ENCODE peak calls at places on chromosomes 16 and 17, in seven cellular contexts. F is T-cell, A is amygdala, G is neuronal stem cell, J is GOT3, D is MM.1S, Z is EL. O is an unnamed sample.

GRCh38 chr16:67104061-67104460 is 5.7 kb upstream of the PHAF1 start:
- DNase-seq in A (no peak), D (no peak), G (no peak), J (no peak), F (no peak), Z (peak; percentile 50), O (no peak)

GRCh38 chr16:68366062-68366461 is 55.2 kb downstream of the PRMT7 start:
- DNase-seq in F (no peak), A (no peak), D (no peak), G (no peak), J (no peak), Z (no peak), O (no peak)

GRCh38 chr16:80759419-80760162 is 44.8 kb downstream of the CDYL2 start:
- DNase-seq in D (no peak), Z (no peak), J (no peak), G (no peak), A (no peak), F (no peak), O (no peak)

GRCh38 chr16:30766206-30766921 is 4.2 kb downstream of the RNF40 start:
- DNase-seq in G (no peak), D (no peak), J (no peak), A (no peak), F (no peak), Z (no peak), O (no peak)

GRCh38 chr16:59412275-59412841 is 678.2 kb upstream of the GOT2 start:
- DNase-seq in G (peak; percentile 5), F (no peak), D (peak; percentile 9), A (no peak), J (no peak), Z (peak; percentile 6), O (no peak)

GRCh38 chr16:80105160-80105559 is 435.6 kb upstream of the DYNLRB2 start:
- DNase-seq in F (no peak), D (no peak), J (no peak), A (no peak), Z (peak; percentile 45), G (no peak), O (no peak)

GRCh38 chr17:74758846-74759163 is 10.4 kb downstream of the NHERF1 start:
- DNase-seq in A (no peak), Z (peak; percentile 30), G (no peak), D (peak; percentile 53), J (no peak), F (no peak), O (no peak)

GRCh38 chr16:21656795-21657768 is 4.7 kb upstream of the IGSF6 start:
- DNase-seq in G (peak; percentile 55), D (peak; percentile 71), J (no peak), Z (peak; percentile 58), A (no peak), F (no peak), O (peak; percentile 80)

GRCh38 chr17:43401293-43401692 is 2.5 kb downstream of the ARL4D start:
- DNase-seq in F (no peak), D (no peak), J (peak; percentile 34), G (no peak), Z (peak; percentile 93), A (no peak), O (no peak)

GRCh38 chr17:65434251-65434650 is 127.2 kb downstream of the AXIN2 start:
- DNase-seq in Z (no peak), J (no peak), D (no peak), G (no peak), A (no peak), F (no peak), O (no peak)

GRCh38 chr16:55283776-55284717 is 40.0 kb upstream of the IRX6 start:
- DNase-seq in D (no peak), G (no peak), A (no peak), Z (no peak), J (no peak), F (no peak), O (no peak)

GRCh38 chr17:32265192-32265895 is at the start of gene RHBDL3:
- DNase-seq in D (peak; percentile 24), A (no peak), J (no peak), F (no peak), Z (peak; percentile 24), G (no peak), O (no peak)

O was measured in OCI-LY7.